ENCODE peak calls at places on chromosomes 1 and 21, in six cellular contexts. W is epithelial cell of esophagus, A is IMR-90, B is osteoblast, T is D721Med, Z is transverse colon. M is an unnamed sample.
A peak's percentile ranks its signal among the peaks of the same experiment; 100 is the strongest.

GRCh38 chr1:92949937-92950817 is 11.1 kb downstream of the DIPK1A start:
- DNase-seq in W (peak; percentile 86), A (peak; percentile 65), B (no peak), T (no peak), Z (no peak), M (no peak)

GRCh38 chr1:85577421-85578320 is 2.9 kb upstream of the CCN1 start:
- DNase-seq in W (no peak), A (no peak), B (peak; percentile 87), T (no peak), Z (peak; percentile 21), M (peak; percentile 40)

GRCh38 chr1:187010571-187011309 is 182.0 kb downstream of the PLA2G4A start:
- DNase-seq in W (peak; percentile 66), A (peak; percentile 24), B (no peak), T (no peak), Z (no peak), M (no peak)

GRCh38 chr1:194300340-194300739 is 1113.9 kb upstream of the B3GALT2 start:
- DNase-seq in W (no peak), A (peak; percentile 1), B (no peak), T (no peak), Z (no peak), M (no peak)

GRCh38 chr21:44027607-44028286 is 15.6 kb downstream of the TRAPPC10 start:
- DNase-seq in W (no peak), A (no peak), B (peak; percentile 2), T (no peak), Z (no peak), M (no peak)

GRCh38 chr1:46484783-46485490 is 4.7 kb upstream of the DMBX1 start:
- DNase-seq in W (no peak), A (no peak), B (peak; percentile 85), T (no peak), Z (no peak), M (no peak)

GRCh38 chr1:227918736-227919135 is 29.0 kb downstream of the WNT9A start:
- DNase-seq in W (no peak), A (no peak), B (peak; percentile 86), T (no peak), Z (no peak), M (no peak)

GRCh38 chr1:201917362-201918033 is 28.8 kb downstream of the SHISA4 start:
- DNase-seq in W (peak; percentile 55), A (peak; percentile 94), B (peak; percentile 96), T (no peak), Z (no peak), M (no peak)

GRCh38 chr1:92952714-92953113 is 8.5 kb downstream of the DIPK1A start:
- DNase-seq in W (no peak), A (no peak), B (no peak), T (no peak), Z (no peak), M (no peak)

GRCh38 chr1:12344611-12345299 is 114.9 kb downstream of the VPS13D start:
- DNase-seq in W (no peak), A (no peak), B (no peak), T (no peak), Z (peak; percentile 14), M (no peak)

GRCh38 chr1:96473791-96474452 is 247.7 kb upstream of the PTBP2 start:
- DNase-seq in W (peak; percentile 95), A (peak; percentile 79), B (peak; percentile 76), T (no peak), Z (no peak), M (no peak)

GRCh38 chr1:174160109-174160473 is 771 bp downstream of the RABGAP1L start:
- DNase-seq in W (peak; percentile 35), A (peak; percentile 39), B (peak; percentile 80), T (no peak), Z (peak; percentile 80), M (no peak)

GRCh38 chr1:199522936-199523335 is 504.6 kb upstream of the NR5A2 start:
- DNase-seq in W (no peak), A (peak; percentile 20), B (no peak), T (no peak), Z (no peak), M (no peak)

GRCh38 chr1:209434631-209435217 is 148.8 kb upstream of the CAMK1G start:
- DNase-seq in W (no peak), A (no peak), B (no peak), T (no peak), Z (no peak), M (no peak)

GRCh38 chr1:5991784-5992033 is 516 bp downstream of the NPHP4 start:
- DNase-seq in W (no peak), A (no peak), B (peak; percentile 96), T (no peak), Z (peak; percentile 27), M (peak; percentile 80)

DNA sequence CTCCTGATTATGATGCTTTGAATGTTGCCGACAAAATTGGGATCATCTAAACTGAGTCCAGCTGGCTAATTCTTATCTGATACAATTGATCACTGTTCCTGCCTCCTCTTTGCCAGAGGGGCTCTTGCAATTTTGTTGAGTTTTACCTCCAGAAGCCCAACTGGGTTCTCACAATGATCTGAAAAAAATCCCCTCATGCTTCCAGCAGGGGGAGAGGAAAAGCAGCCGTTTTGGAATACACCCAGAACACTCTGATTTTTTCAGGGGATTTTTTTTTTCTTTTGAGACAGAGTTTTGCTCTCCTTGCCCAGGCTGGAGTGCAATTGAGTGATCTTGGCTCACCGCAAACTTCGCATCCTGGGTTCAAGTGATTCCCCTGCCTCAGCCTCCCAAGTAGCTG is 13.9 kb upstream of the RERE start:
- DNase-seq in W (no peak), A (no peak), B (no peak), T (no peak), Z (no peak), M (no peak)
- TF ChIP-seq CTCF in W (peak; percentile 31), A (peak; percentile 39), B (peak; percentile 41), T (no peak), Z (no peak), M (no peak)

GRCh38 chr1:243543501-243543900 is 287.7 kb downstream of the SDCCAG8 start:
- DNase-seq in W (no peak), A (no peak), B (no peak), T (no peak), Z (no peak), M (no peak)

GRCh38 chr1:243539636-243540035 is 283.8 kb downstream of the SDCCAG8 start:
- DNase-seq in W (no peak), A (peak; percentile 33), B (peak; percentile 27), T (no peak), Z (no peak), M (no peak)

GRCh38 chr1:243547906-243548305 is 292.1 kb downstream of the SDCCAG8 start:
- DNase-seq in W (no peak), A (no peak), B (no peak), T (no peak), Z (no peak), M (no peak)

GRCh38 chr1:243548516-243548915 is 292.7 kb downstream of the SDCCAG8 start:
- DNase-seq in W (no peak), A (no peak), B (no peak), T (no peak), Z (no peak), M (no peak)

GRCh38 chr1:243542726-243543415 is 287.0 kb downstream of the SDCCAG8 start:
- DNase-seq in W (peak; percentile 18), A (no peak), B (no peak), T (no peak), Z (no peak), M (no peak)
- TF ChIP-seq CTCF in W (no peak), A (no peak), B (no peak), T (no peak), Z (no peak), M (no peak)

DNA sequence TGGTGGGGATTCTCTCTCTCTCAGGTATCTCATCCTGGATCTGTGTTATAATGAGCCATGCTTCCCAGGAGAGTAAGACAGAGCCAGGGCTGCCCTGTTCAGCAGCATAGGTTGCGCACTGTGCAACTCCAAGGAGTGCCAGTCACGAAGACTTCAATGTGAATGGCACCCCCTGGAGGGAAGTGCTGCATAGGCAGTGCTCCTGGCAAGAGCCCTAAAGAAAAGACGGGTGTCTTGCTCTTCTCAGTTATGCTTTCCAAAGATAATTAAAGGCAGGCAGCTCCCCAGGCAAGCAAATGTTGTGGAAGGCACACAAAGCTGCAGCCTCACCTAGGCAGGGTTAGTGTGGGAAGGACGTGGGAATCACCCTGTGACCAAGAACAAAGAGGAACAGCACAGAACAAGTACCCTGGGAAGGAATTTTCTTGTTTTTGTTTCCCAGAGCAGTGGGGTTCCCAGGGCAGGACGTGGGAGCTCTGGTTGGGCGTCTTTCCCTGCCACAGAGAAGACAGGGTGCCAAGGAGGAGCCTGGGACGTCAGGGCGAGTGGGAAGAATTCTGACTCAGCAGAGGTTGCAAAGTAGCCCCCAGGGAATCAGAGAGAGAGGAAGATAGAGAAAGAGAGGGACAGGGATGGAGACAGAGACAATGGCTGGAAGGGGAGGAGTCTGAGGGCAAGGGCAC is 120.9 kb downstream of the KCNN3 start:
- DNase-seq in W (peak; percentile 51), A (peak; percentile 23), B (peak; percentile 92), T (no peak), Z (no peak), M (no peak)
- TF ChIP-seq CTCF in W (peak; percentile 26), A (peak; percentile 25), B (peak; percentile 61), T (peak; percentile 58), Z (no peak), M (no peak)

GRCh38 chr1:17439250-17440073 is at the start of gene RCC2:
- DNase-seq in W (peak; percentile 91), A (peak; percentile 80), B (peak; percentile 99), T (no peak), Z (peak; percentile 67), M (peak; percentile 91)
- TF ChIP-seq CTCF in W (no peak), A (peak; percentile 35), B (no peak), T (peak; percentile 20), Z (no peak), M (peak; percentile 13)

M was measured in GM13976.